ENCODE peak calls at places on chromosome 6, in nine cellular contexts. One of them, this sample, is unnamed. For H3K4me1, the result is how much of the 10 kb centered on the place peaks cover.

GRCh38 chr6:106098383-106099234 is 12.5 kb downstream of the PRDM1 start:
- DNase-seq in PC-9: peak
- DNase-seq in lung: peak
- DNase-seq in cardiac muscle cell: peak
- DNase-seq in A549: no peak
- DNase-seq in psoas muscle: no peak
- DNase-seq in stomach: peak
- DNase-seq in mammary epithelial cell: peak
- DNase-seq in CD8-positive, alpha-beta memory T cell: peak
- DNase-seq in this sample: peak

GRCh38 chr6:78561015-78561414 is 306.3 kb upstream of the IRAK1BP1 start:
- DNase-seq in lung: no peak
- DNase-seq in stomach: no peak
- DNase-seq in cardiac muscle cell: peak
- DNase-seq in A549: no peak
- DNase-seq in psoas muscle: no peak
- DNase-seq in mammary epithelial cell: no peak
- DNase-seq in CD8-positive, alpha-beta memory T cell: no peak
- DNase-seq in PC-9: no peak
- DNase-seq in this sample: no peak

GRCh38 chr6:139030211-139030530 is 1.6 kb downstream of the ABRACL start:
- DNase-seq in CD8-positive, alpha-beta memory T cell: no peak
- DNase-seq in psoas muscle: no peak
- DNase-seq in mammary epithelial cell: no peak
- DNase-seq in PC-9: no peak
- DNase-seq in A549: no peak
- DNase-seq in cardiac muscle cell: no peak
- DNase-seq in stomach: no peak
- DNase-seq in lung: no peak
- DNase-seq in this sample: no peak

GRCh38 chr6:3119040-3119723 is 671 bp downstream of the BPHL start:
- DNase-seq in PC-9: no peak
- DNase-seq in mammary epithelial cell: peak
- DNase-seq in CD8-positive, alpha-beta memory T cell: no peak
- DNase-seq in cardiac muscle cell: peak
- DNase-seq in A549: peak
- DNase-seq in stomach: no peak
- DNase-seq in psoas muscle: no peak
- DNase-seq in lung: no peak
- DNase-seq in this sample: no peak

GRCh38 chr6:128655978-128656498 is 135.6 kb upstream of the PTPRK start:
- DNase-seq in PC-9: peak
- DNase-seq in stomach: no peak
- DNase-seq in CD8-positive, alpha-beta memory T cell: no peak
- DNase-seq in mammary epithelial cell: peak
- DNase-seq in cardiac muscle cell: peak
- DNase-seq in A549: peak
- DNase-seq in psoas muscle: no peak
- DNase-seq in lung: no peak
- DNase-seq in this sample: no peak

GRCh38 chr6:45586216-45587171 is 208.8 kb upstream of the SUPT3H start:
- DNase-seq in psoas muscle: no peak
- DNase-seq in mammary epithelial cell: peak
- DNase-seq in PC-9: peak
- DNase-seq in cardiac muscle cell: no peak
- DNase-seq in A549: no peak
- DNase-seq in lung: peak
- DNase-seq in stomach: no peak
- DNase-seq in CD8-positive, alpha-beta memory T cell: peak
- DNase-seq in this sample: peak

GRCh38 chr6:131295081-131295480 is 159.8 kb downstream of the AKAP7 start:
- DNase-seq in CD8-positive, alpha-beta memory T cell: no peak
- DNase-seq in cardiac muscle cell: no peak
- DNase-seq in mammary epithelial cell: no peak
- DNase-seq in stomach: no peak
- DNase-seq in psoas muscle: no peak
- DNase-seq in PC-9: no peak
- DNase-seq in lung: no peak
- DNase-seq in A549: no peak
- DNase-seq in this sample: no peak

GRCh38 chr6:27786048-27786447 is 126.1 kb downstream of the OR2B2 start:
- DNase-seq in CD8-positive, alpha-beta memory T cell: no peak
- DNase-seq in mammary epithelial cell: no peak
- DNase-seq in PC-9: no peak
- DNase-seq in lung: no peak
- DNase-seq in A549: no peak
- DNase-seq in psoas muscle: no peak
- DNase-seq in cardiac muscle cell: no peak
- DNase-seq in stomach: no peak
- DNase-seq in this sample: no peak

GRCh38 chr6:105898286-105898685 is 187.8 kb upstream of the PRDM1 start:
- DNase-seq in PC-9: no peak
- DNase-seq in psoas muscle: no peak
- DNase-seq in CD8-positive, alpha-beta memory T cell: no peak
- DNase-seq in mammary epithelial cell: peak
- DNase-seq in cardiac muscle cell: no peak
- DNase-seq in A549: no peak
- DNase-seq in stomach: no peak
- DNase-seq in lung: no peak
- DNase-seq in this sample: no peak

GRCh38 chr6:16129623-16130243 is 847 bp downstream of the MYLIP start:
- DNase-seq in A549: peak
- DNase-seq in mammary epithelial cell: peak
- DNase-seq in lung: no peak
- DNase-seq in PC-9: no peak
- DNase-seq in CD8-positive, alpha-beta memory T cell: peak
- DNase-seq in psoas muscle: peak
- DNase-seq in stomach: peak
- DNase-seq in cardiac muscle cell: peak
- DNase-seq in this sample: peak

GRCh38 chr6:46015119-46015968 is at the start of gene CLIC5:
- DNase-seq in CD8-positive, alpha-beta memory T cell: peak
- DNase-seq in A549: peak
- DNase-seq in PC-9: no peak
- DNase-seq in mammary epithelial cell: no peak
- DNase-seq in psoas muscle: peak
- DNase-seq in stomach: peak
- DNase-seq in cardiac muscle cell: no peak
- DNase-seq in lung: peak
- DNase-seq in this sample: peak

GRCh38 chr6:45422541-45423110 is 44.9 kb upstream of the SUPT3H start:
- DNase-seq in cardiac muscle cell: peak
- DNase-seq in lung: peak
- DNase-seq in A549: no peak
- DNase-seq in psoas muscle: peak
- DNase-seq in PC-9: no peak
- DNase-seq in mammary epithelial cell: peak
- DNase-seq in stomach: peak
- DNase-seq in CD8-positive, alpha-beta memory T cell: peak
- DNase-seq in this sample: peak

GRCh38 chr6:107219851-107220250 is 104.5 kb upstream of the BEND3 start:
- DNase-seq in PC-9: no peak
- DNase-seq in A549: no peak
- DNase-seq in psoas muscle: no peak
- DNase-seq in mammary epithelial cell: no peak
- DNase-seq in lung: no peak
- DNase-seq in cardiac muscle cell: no peak
- DNase-seq in CD8-positive, alpha-beta memory T cell: no peak
- DNase-seq in stomach: no peak
- DNase-seq in this sample: no peak
- H3K4me1 ChIP-seq in PC-9: under half
- H3K4me1 ChIP-seq in A549: under half
- H3K4me1 ChIP-seq in psoas muscle: under half
- H3K4me1 ChIP-seq in mammary epithelial cell: under half
- H3K4me1 ChIP-seq in lung: under half
- H3K4me1 ChIP-seq in cardiac muscle cell: under half
- H3K4me1 ChIP-seq in CD8-positive, alpha-beta memory T cell: under half
- H3K4me1 ChIP-seq in stomach: under half
- H3K4me1 ChIP-seq in this sample: under half

DNA sequence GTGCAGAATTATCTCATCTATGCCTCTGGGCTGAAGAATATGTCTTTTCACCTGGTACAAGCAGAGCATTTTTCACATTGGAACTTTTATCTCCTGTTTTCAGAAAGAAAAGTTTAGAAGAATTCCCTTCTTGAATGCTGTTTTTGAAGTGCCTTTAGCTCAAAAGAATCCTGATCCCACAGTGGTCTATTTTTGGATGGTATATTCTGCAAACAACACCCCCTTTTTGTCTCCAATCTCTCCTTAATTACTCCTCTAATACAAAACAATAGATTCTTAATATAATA is 57.7 kb upstream of the HFE start:
- DNase-seq in A549: no peak
- DNase-seq in stomach: no peak
- DNase-seq in psoas muscle: no peak
- DNase-seq in cardiac muscle cell: no peak
- DNase-seq in CD8-positive, alpha-beta memory T cell: no peak
- DNase-seq in lung: no peak
- DNase-seq in PC-9: no peak
- DNase-seq in mammary epithelial cell: no peak
- DNase-seq in this sample: no peak
- H3K27ac ChIP-seq in A549: peak
- H3K27ac ChIP-seq in stomach: no peak
- H3K27ac ChIP-seq in psoas muscle: no peak
- H3K27ac ChIP-seq in cardiac muscle cell: peak
- H3K27ac ChIP-seq in CD8-positive, alpha-beta memory T cell: peak
- H3K27ac ChIP-seq in lung: no peak
- H3K27ac ChIP-seq in PC-9: no peak
- H3K27ac ChIP-seq in mammary epithelial cell: no peak
- H3K27ac ChIP-seq in this sample: no peak

DNA sequence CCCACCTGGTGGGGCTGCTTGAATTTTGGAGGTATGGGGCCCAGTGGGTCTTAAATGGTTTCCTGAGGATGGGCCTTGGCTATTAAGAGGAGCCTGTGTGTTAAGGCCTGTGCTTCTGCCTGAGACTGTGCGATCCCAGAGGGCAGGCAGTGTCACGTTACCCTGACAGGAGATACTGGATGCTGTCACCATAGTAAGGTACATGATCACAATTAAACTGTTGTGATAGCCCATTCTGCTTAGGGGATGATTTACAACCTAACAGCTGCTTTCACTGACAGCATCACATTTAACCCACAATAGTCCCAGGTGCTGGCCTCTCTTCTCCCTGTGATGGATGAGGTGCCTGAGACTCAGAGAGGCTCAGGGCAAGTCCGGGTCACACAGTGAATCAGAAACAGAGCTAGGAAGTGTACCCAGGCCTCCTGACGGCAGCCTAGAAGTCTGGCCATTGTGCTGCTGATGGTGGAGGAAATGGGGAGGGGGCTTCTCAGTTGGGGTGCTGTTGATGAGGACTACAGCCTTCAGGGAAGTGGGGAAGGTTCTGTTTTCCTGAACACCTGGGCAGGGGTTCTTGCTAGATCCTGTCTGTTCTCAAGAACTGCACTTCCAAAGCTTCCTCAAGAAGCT is 97.3 kb downstream of the MDGA1 start:
- DNase-seq in lung: no peak
- DNase-seq in psoas muscle: no peak
- DNase-seq in CD8-positive, alpha-beta memory T cell: no peak
- DNase-seq in mammary epithelial cell: no peak
- DNase-seq in A549: no peak
- DNase-seq in stomach: no peak
- DNase-seq in cardiac muscle cell: no peak
- DNase-seq in PC-9: no peak
- DNase-seq in this sample: no peak
- H3K4me1 ChIP-seq in lung: under half
- H3K4me1 ChIP-seq in psoas muscle: under half
- H3K4me1 ChIP-seq in CD8-positive, alpha-beta memory T cell: under half
- H3K4me1 ChIP-seq in mammary epithelial cell: under half
- H3K4me1 ChIP-seq in A549: under half
- H3K4me1 ChIP-seq in stomach: under half
- H3K4me1 ChIP-seq in cardiac muscle cell: under half
- H3K4me1 ChIP-seq in PC-9: under half
- H3K4me1 ChIP-seq in this sample: under half

GRCh38 chr6:44007818-44008660 is 119.2 kb downstream of the MRPL14 start:
- DNase-seq in mammary epithelial cell: no peak
- DNase-seq in CD8-positive, alpha-beta memory T cell: no peak
- DNase-seq in stomach: no peak
- DNase-seq in psoas muscle: no peak
- DNase-seq in PC-9: no peak
- DNase-seq in lung: no peak
- DNase-seq in A549: no peak
- DNase-seq in cardiac muscle cell: no peak
- DNase-seq in this sample: no peak

GRCh38 chr6:44011350-44011925 is 115.8 kb downstream of the MRPL14 start:
- DNase-seq in lung: no peak
- DNase-seq in CD8-positive, alpha-beta memory T cell: no peak
- DNase-seq in psoas muscle: no peak
- DNase-seq in PC-9: no peak
- DNase-seq in stomach: no peak
- DNase-seq in mammary epithelial cell: no peak
- DNase-seq in cardiac muscle cell: no peak
- DNase-seq in A549: no peak
- DNase-seq in this sample: no peak

GRCh38 chr6:44008821-44009370 is 118.4 kb downstream of the MRPL14 start:
- DNase-seq in stomach: no peak
- DNase-seq in cardiac muscle cell: no peak
- DNase-seq in PC-9: no peak
- DNase-seq in lung: no peak
- DNase-seq in A549: no peak
- DNase-seq in psoas muscle: no peak
- DNase-seq in CD8-positive, alpha-beta memory T cell: no peak
- DNase-seq in mammary epithelial cell: no peak
- DNase-seq in this sample: no peak

GRCh38 chr6:44010411-44011349 is 116.6 kb downstream of the MRPL14 start:
- DNase-seq in mammary epithelial cell: peak
- DNase-seq in psoas muscle: peak
- DNase-seq in A549: peak
- DNase-seq in cardiac muscle cell: peak
- DNase-seq in PC-9: peak
- DNase-seq in CD8-positive, alpha-beta memory T cell: no peak
- DNase-seq in stomach: no peak
- DNase-seq in lung: no peak
- DNase-seq in this sample: no peak

DNA sequence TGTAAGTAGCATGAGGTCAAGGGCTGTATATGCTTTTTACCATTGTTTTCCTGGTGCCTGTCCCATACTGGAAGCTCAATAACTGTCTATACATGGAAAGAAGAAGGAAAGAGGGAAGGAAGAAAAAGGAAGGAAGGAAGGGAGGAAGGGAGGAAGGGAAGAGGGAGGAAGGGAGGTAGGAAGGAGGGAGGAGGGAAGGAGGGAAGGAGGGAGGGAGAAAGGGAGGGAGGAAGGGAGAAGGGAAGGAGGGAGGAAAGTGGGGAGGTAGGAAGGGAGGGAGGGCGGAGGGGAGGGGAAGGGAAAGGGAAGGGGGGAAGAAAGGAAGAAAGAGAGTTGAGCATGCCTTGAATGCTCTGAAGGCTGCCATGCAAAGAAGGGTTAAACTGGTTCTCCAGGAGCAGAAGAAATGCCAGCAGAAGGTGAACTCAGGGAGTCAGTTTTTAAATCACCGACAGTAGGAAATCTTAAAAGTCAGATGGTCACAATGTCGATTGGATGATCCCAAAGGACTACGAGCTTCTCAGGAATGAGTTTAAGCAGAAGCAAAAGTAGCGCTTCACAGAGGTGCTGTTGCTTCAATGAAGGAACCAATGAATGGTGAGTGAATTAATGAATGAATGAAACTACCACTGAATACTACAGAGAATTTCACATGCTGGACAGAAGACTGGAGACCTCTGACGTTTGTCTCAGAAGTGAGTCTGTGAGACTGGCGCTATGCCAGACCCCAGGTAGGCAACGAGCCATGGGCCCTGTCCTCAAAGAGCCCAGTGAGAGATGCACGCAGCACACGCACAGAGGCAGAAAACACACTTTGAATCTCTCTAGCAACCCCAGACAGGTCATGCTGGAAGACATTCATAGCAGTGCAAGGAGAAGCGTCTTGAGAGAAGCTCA is 117.6 kb downstream of the MRPL14 start:
- DNase-seq in cardiac muscle cell: no peak
- DNase-seq in psoas muscle: no peak
- DNase-seq in stomach: peak
- DNase-seq in CD8-positive, alpha-beta memory T cell: no peak
- DNase-seq in A549: no peak
- DNase-seq in mammary epithelial cell: peak
- DNase-seq in lung: no peak
- DNase-seq in PC-9: no peak
- DNase-seq in this sample: no peak
- H3K27ac ChIP-seq in cardiac muscle cell: no peak
- H3K27ac ChIP-seq in psoas muscle: peak
- H3K27ac ChIP-seq in stomach: no peak
- H3K27ac ChIP-seq in CD8-positive, alpha-beta memory T cell: no peak
- H3K27ac ChIP-seq in A549: peak
- H3K27ac ChIP-seq in mammary epithelial cell: no peak
- H3K27ac ChIP-seq in lung: peak
- H3K27ac ChIP-seq in PC-9: peak
- H3K27ac ChIP-seq in this sample: no peak

This sample was measured in CD4-positive, alpha-beta memory T cell.